ENCODE peak calls at places on chromosomes 1 and 21, in eight cellular contexts. B, E, P, U, C, R, I and Q are unnamed samples.

GRCh38 chr1:109142248-109142647 is 28.3 kb downstream of the ELAPOR1 start:
- DNase-seq in B (no peak), E (no peak), P (no peak), U (no peak), C (no peak), R (no peak), I (no peak), Q (no peak)

GRCh38 chr1:231499148-231499763 is 29.2 kb upstream of the TSNAX start:
- DNase-seq in B (no peak), E (no peak), P (no peak), U (no peak), C (peak), R (no peak), I (no peak), Q (no peak)

GRCh38 chr1:236753554-236753953 is 41.5 kb upstream of the MTR start:
- DNase-seq in B (peak), E (no peak), P (peak), U (peak), C (peak), R (no peak), I (peak), Q (peak)

GRCh38 chr1:198635964-198636363 is 2.9 kb upstream of the PTPRC start:
- DNase-seq in B (no peak), E (no peak), P (no peak), U (no peak), C (no peak), R (no peak), I (no peak), Q (no peak)

GRCh38 chr1:1165485-1165884 is 8.2 kb upstream of the TTLL10 start:
- DNase-seq in B (no peak), E (no peak), P (no peak), U (no peak), C (no peak), R (no peak), I (no peak), Q (no peak)

GRCh38 chr1:243270097-243270864 is 14.4 kb downstream of the SDCCAG8 start:
- DNase-seq in B (no peak), E (no peak), P (no peak), U (no peak), C (no peak), R (no peak), I (no peak), Q (no peak)

GRCh38 chr1:72526926-72527325 is 244.6 kb upstream of the NEGR1 start:
- DNase-seq in B (no peak), E (no peak), P (no peak), U (peak), C (no peak), R (no peak), I (peak), Q (peak)

GRCh38 chr1:162003061-162003824 is 20.4 kb downstream of the OLFML2B start:
- DNase-seq in B (no peak), E (no peak), P (no peak), U (no peak), C (no peak), R (no peak), I (peak), Q (peak)

GRCh38 chr1:171641076-171641864 is 11.2 kb downstream of the MYOC start:
- DNase-seq in B (no peak), E (no peak), P (peak), U (no peak), C (no peak), R (no peak), I (no peak), Q (no peak)

GRCh38 chr21:41684381-41685245 is 82.2 kb downstream of the RIPK4 start:
- DNase-seq in B (no peak), E (peak), P (no peak), U (peak), C (no peak), R (no peak), I (peak), Q (peak)

GRCh38 chr21:29146726-29147125 is 16.3 kb downstream of the MAP3K7CL start:
- DNase-seq in B (no peak), E (no peak), P (no peak), U (no peak), C (no peak), R (no peak), I (no peak), Q (no peak)

GRCh38 chr1:64892576-64893573 is 73.5 kb downstream of the JAK1 start:
- DNase-seq in B (no peak), E (no peak), P (no peak), U (no peak), C (no peak), R (no peak), I (no peak), Q (no peak)

GRCh38 chr1:204186597-204186996 is 9.7 kb downstream of the KISS1 start:
- DNase-seq in B (no peak), E (no peak), P (no peak), U (no peak), C (no peak), R (no peak), I (no peak), Q (no peak)

GRCh38 chr1:68703921-68704354 is 207.1 kb upstream of the DEPDC1 start:
- DNase-seq in B (no peak), E (no peak), P (no peak), U (peak), C (no peak), R (no peak), I (no peak), Q (no peak)

GRCh38 chr1:210214573-210215409 is 17.8 kb upstream of the SERTAD4 start:
- DNase-seq in B (no peak), E (no peak), P (no peak), U (peak), C (no peak), R (no peak), I (no peak), Q (no peak)

GRCh38 chr1:110482662-110483307 is 31.8 kb downstream of the PROK1 start:
- DNase-seq in B (peak), E (no peak), P (no peak), U (peak), C (no peak), R (no peak), I (no peak), Q (no peak)

GRCh38 chr1:233607252-233608119 is 6.4 kb upstream of the KCNK1 start:
- DNase-seq in B (no peak), E (no peak), P (no peak), U (peak), C (no peak), R (no peak), I (no peak), Q (no peak)

GRCh38 chr1:21264913-21265312 is 25.4 kb downstream of the ECE1 start:
- DNase-seq in B (no peak), E (no peak), P (no peak), U (peak), C (no peak), R (no peak), I (no peak), Q (peak)

GRCh38 chr21:18553786-18554185 is 150.2 kb upstream of the TMPRSS15 start:
- DNase-seq in B (no peak), E (no peak), P (no peak), U (no peak), C (no peak), R (no peak), I (no peak), Q (no peak)

GRCh38 chr1:94351441-94351840 is 66.7 kb upstream of the ABCD3 start:
- DNase-seq in B (no peak), E (no peak), P (no peak), U (no peak), C (no peak), R (no peak), I (no peak), Q (no peak)

GRCh38 chr1:26538480-26539412 is 9.2 kb downstream of the RPS6KA1 start:
- DNase-seq in B (no peak), E (no peak), P (peak), U (peak), C (peak), R (no peak), I (peak), Q (peak)

GRCh38 chr21:41240040-41240439 is 72.1 kb downstream of the BACE2 start:
- DNase-seq in B (no peak), E (no peak), P (no peak), U (no peak), C (no peak), R (no peak), I (no peak), Q (no peak)

GRCh38 chr1:68346192-68346808 is 103.5 kb downstream of the RPE65 start:
- DNase-seq in B (no peak), E (no peak), P (no peak), U (peak), C (peak), R (no peak), I (peak), Q (no peak)

GRCh38 chr1:72282690-72283203 is 408 bp upstream of the NEGR1 start:
- DNase-seq in B (peak), E (peak), P (peak), U (peak), C (no peak), R (no peak), I (peak), Q (peak)

GRCh38 chr1:232884262-232884661 is 66.1 kb upstream of the NTPCR start:
- DNase-seq in B (no peak), E (no peak), P (no peak), U (peak), C (no peak), R (no peak), I (peak), Q (no peak)

GRCh38 chr1:29824478-29825273 is 588.4 kb downstream of the PTPRU start:
- DNase-seq in B (no peak), E (no peak), P (no peak), U (no peak), C (no peak), R (no peak), I (no peak), Q (no peak)

GRCh38 chr1:71490432-71490831 is 409.6 kb upstream of the ZRANB2 start:
- DNase-seq in B (no peak), E (no peak), P (no peak), U (peak), C (no peak), R (no peak), I (peak), Q (no peak)

GRCh38 chr1:160206421-160207117 is 1.4 kb downstream of the PEA15 start:
- DNase-seq in B (no peak), E (no peak), P (no peak), U (peak), C (peak), R (no peak), I (peak), Q (peak)

GRCh38 chr1:17564458-17565393 is 25.2 kb downstream of the ARHGEF10L start:
- DNase-seq in B (no peak), E (peak), P (no peak), U (no peak), C (no peak), R (no peak), I (no peak), Q (no peak)

GRCh38 chr1:8020032-8020431 is 6.1 kb downstream of the ERRFI1 start:
- DNase-seq in B (no peak), E (peak), P (no peak), U (peak), C (no peak), R (no peak), I (peak), Q (no peak)

GRCh38 chr21:35005077-35005476 is 44.0 kb downstream of the RUNX1 start:
- DNase-seq in B (no peak), E (no peak), P (no peak), U (no peak), C (no peak), R (no peak), I (no peak), Q (peak)

GRCh38 chr1:53735681-53736080 is 3.3 kb downstream of the GLIS1 start:
- DNase-seq in B (no peak), E (no peak), P (no peak), U (no peak), C (no peak), R (no peak), I (no peak), Q (no peak)

GRCh38 chr1:1344672-1345361 is 4.4 kb downstream of the DVL1 start:
- DNase-seq in B (no peak), E (no peak), P (peak), U (peak), C (no peak), R (no peak), I (peak), Q (peak)

GRCh38 chr21:45110873-45111624 is 36.7 kb downstream of the ADARB1 start:
- DNase-seq in B (no peak), E (no peak), P (no peak), U (no peak), C (peak), R (no peak), I (no peak), Q (no peak)

GRCh38 chr1:67759692-67760029 is 73.6 kb downstream of the GNG12 start:
- DNase-seq in B (no peak), E (no peak), P (no peak), U (no peak), C (no peak), R (no peak), I (peak), Q (no peak)

GRCh38 chr1:65965597-65965996 is 172.9 kb downstream of the PDE4B start:
- DNase-seq in B (no peak), E (no peak), P (no peak), U (no peak), C (no peak), R (no peak), I (no peak), Q (no peak)

DNA sequence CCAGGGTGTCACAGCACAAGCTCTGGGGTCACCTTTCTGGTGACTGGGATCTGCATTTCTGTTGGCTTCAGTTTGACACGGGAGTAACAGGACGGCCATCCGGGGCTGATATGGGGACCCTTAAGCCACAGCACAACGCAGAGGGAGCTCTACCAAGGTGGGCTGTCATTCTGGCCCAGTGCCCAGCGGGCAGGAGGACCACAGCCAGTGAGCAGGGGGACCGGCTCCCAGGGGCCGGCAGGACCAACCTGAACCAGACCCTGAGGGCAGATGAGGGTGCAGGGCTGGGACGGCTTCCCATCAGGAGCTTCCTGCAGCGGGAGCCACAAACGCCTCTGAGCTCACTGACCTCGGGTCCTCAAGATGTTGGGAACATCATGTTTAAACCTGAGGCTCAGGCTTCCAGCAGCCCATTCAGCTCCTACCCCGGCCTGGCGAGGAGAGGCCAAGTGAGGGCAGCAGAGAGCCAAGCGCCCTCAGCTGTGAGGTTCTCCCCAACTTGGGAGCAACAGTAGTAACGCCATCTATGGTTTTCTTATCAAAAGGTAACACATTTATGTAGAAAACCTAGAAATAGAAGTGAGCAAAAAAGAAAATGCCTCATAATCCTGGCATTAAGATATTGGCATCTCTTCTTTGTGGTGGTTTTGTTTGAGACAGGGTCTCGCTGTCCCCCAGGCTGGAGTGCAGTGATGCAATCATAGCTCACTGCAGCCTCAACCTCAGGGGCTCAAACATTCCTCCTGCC is 26.8 kb downstream of the TMEM201 start:
- DNase-seq in B (no peak), E (no peak), P (peak), U (peak), C (peak), R (no peak), I (peak), Q (peak)
- TF ChIP-seq CTCF in B (peak), E (no peak), P (peak), U (peak), C (peak), R (peak), I (peak), Q (peak)

DNA sequence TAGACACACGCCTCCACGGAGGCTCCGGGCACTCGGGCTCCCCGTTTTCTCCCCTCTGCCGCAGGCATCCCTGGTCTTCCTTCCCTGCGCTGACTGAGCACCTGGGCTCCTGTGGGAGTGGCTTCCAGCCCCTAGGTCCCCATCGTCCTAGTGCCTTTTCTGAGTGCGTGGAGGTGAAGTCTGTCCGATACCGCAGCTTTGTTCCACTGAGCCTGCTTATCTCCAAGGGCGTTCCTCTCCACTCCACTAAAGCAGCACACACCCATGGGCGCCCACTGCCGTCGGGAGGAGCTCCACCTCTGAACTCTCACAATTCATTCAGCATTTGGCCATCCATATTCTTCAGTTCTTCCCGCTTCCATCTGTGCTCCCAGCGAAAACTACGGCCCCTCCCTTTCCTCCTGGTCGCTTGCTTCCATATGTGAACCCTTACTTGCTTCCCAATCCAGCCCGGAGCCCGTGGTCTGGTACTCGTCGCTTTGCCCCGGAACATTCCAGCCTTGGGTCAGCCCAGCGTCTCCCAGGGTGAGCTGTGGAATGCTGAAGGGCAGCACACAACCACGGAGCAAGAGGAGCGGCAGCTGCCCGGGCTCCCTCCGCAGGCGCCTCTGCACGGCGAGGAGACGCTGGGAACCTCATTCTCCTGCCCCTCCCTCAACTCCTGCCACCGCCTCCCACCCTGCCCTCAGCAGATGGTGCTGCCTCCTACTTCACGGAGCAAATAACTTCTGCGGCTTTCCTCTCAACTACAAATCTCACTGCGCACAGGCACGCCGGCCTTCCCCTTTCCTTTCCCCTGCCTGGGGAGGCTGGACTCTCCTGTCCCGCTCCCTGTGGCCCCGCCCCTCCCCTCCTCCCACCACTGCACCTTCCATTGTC is 27.5 kb downstream of the ATP8B2 start:
- DNase-seq in B (peak), E (peak), P (peak), U (peak), C (no peak), R (no peak), I (peak), Q (peak)
- TF ChIP-seq CTCF in B (no peak), E (no peak), P (no peak), U (no peak), C (no peak), R (no peak), I (no peak), Q (no peak)

GRCh38 chr1:217431395-217431794 is 199.5 kb downstream of the GPATCH2 start:
- DNase-seq in B (no peak), E (no peak), P (no peak), U (peak), C (peak), R (no peak), I (no peak), Q (no peak)
- TF ChIP-seq CTCF in B (no peak), E (no peak), P (no peak), U (peak), C (peak), R (no peak), I (peak), Q (no peak)

GRCh38 chr1:118185083-118185899 is at the start of gene SPAG17:
- DNase-seq in B (peak), E (peak), P (peak), U (peak), C (no peak), R (no peak), I (peak), Q (no peak)
- TF ChIP-seq CTCF in B (no peak), E (no peak), P (no peak), U (peak), C (no peak), R (no peak), I (peak), Q (no peak)